ENCODE peak calls at places on chromosome 9, in five cellular contexts. R is neural progenitor cell, D is DND-41, H is astrocyte, J is fibroblast of lung. I is an unnamed sample. For H3K36me3 and H3K4me1, the result is how much of the 10 kb centered on the place peaks cover.

GRCh38 chr9:129139233-129139992 is 28.2 kb downstream of the PTPA start:
- DNase-seq in R (peak), D (peak), H (peak), J (peak), I (peak)

GRCh38 chr9:81915801-81916505 is 12.3 kb upstream of the SPATA31D4 start:
- DNase-seq in R (no peak), D (no peak), H (peak), J (peak), I (peak)

GRCh38 chr9:135604437-135605237 is 34.7 kb downstream of the GLT6D1 start:
- DNase-seq in R (no peak), D (no peak), H (no peak), J (no peak), I (no peak)

GRCh38 chr9:100442072-100442471 is 15.1 kb downstream of the MSANTD3 start:
- DNase-seq in R (no peak), D (no peak), H (no peak), J (no peak), I (no peak)

GRCh38 chr9:14616188-14616982 is 76.8 kb downstream of the ZDHHC21 start:
- DNase-seq in R (peak), D (no peak), H (peak), J (peak), I (no peak)

GRCh38 chr9:104860280-104860679 is 67.7 kb downstream of the ABCA1 start:
- DNase-seq in R (no peak), D (no peak), H (no peak), J (no peak), I (no peak)

GRCh38 chr9:109313351-109313750 is 7.5 kb downstream of the EPB41L4B start:
- DNase-seq in R (no peak), D (no peak), H (no peak), J (no peak), I (no peak)

GRCh38 chr9:70924905-70925547 is 196.4 kb downstream of the TRPM3 start:
- DNase-seq in R (peak), D (peak), H (peak), J (peak), I (no peak)

GRCh38 chr9:136658849-136659535 is 3.7 kb upstream of the EGFL7 start:
- DNase-seq in R (no peak), D (peak), H (no peak), J (no peak), I (no peak)

GRCh38 chr9:71819115-71819739 is 50.9 kb upstream of the CEMIP2 start:
- DNase-seq in R (peak), D (peak), H (no peak), J (peak), I (no peak)

GRCh38 chr9:1759901-1760300 is 255.2 kb upstream of the SMARCA2 start:
- DNase-seq in R (no peak), D (no peak), H (no peak), J (no peak), I (no peak)

GRCh38 chr9:136530472-136531089 is 15.3 kb downstream of the NOTCH1 start:
- DNase-seq in R (no peak), D (no peak), H (no peak), J (no peak), I (no peak)

GRCh38 chr9:108478871-108479332 is 376.9 kb downstream of the ACTL7B start:
- DNase-seq in R (no peak), D (no peak), H (peak), J (peak), I (peak)

GRCh38 chr9:4662989-4663792 is 1.1 kb downstream of the PLPP6 start:
- DNase-seq in R (peak), D (no peak), H (no peak), J (no peak), I (peak)

GRCh38 chr9:79976501-79977444 is 405.0 kb downstream of the TLE4 start:
- DNase-seq in R (peak), D (no peak), H (no peak), J (no peak), I (no peak)

GRCh38 chr9:127742435-127743088 is 7.5 kb upstream of the TOR2A start:
- DNase-seq in R (peak), D (no peak), H (peak), J (peak), I (peak)

GRCh38 chr9:109730228-109730627 is 49.8 kb upstream of the PALM2AKAP2 start:
- DNase-seq in R (no peak), D (no peak), H (no peak), J (no peak), I (peak)

GRCh38 chr9:128420651-128421473 is at the start of gene CERCAM:
- DNase-seq in R (peak), D (peak), H (no peak), J (peak), I (peak)

GRCh38 chr9:91736898-91737601 is 213.0 kb downstream of the ROR2 start:
- DNase-seq in R (no peak), D (no peak), H (no peak), J (no peak), I (no peak)

GRCh38 chr9:14907360-14907685 is 2.9 kb downstream of the FREM1 start:
- DNase-seq in R (peak), D (no peak), H (no peak), J (no peak), I (no peak)

GRCh38 chr9:19799784-19800183 is 10.9 kb upstream of the SLC24A2 start:
- DNase-seq in R (peak), D (no peak), H (no peak), J (no peak), I (no peak)

GRCh38 chr9:90774682-90775081 is 26.9 kb upstream of the SYK start:
- DNase-seq in R (no peak), D (no peak), H (no peak), J (no peak), I (no peak)

GRCh38 chr9:93090091-93090655 is 5.8 kb upstream of the CARD19 start:
- DNase-seq in R (peak), D (no peak), H (no peak), J (no peak), I (no peak)

GRCh38 chr9:84600739-84601138 is 68.8 kb upstream of the NTRK2 start:
- DNase-seq in R (no peak), D (no peak), H (no peak), J (no peak), I (no peak)

GRCh38 chr9:107976767-107977166 is 487.2 kb upstream of the KLF4 start:
- DNase-seq in R (no peak), D (no peak), H (no peak), J (no peak), I (no peak)

GRCh38 chr9:85117831-85118230 is 448.3 kb downstream of the NTRK2 start:
- DNase-seq in R (no peak), D (no peak), H (no peak), J (no peak), I (no peak)

GRCh38 chr9:90961375-90961774 is 159.8 kb downstream of the SYK start:
- DNase-seq in R (no peak), D (no peak), H (peak), J (peak), I (no peak)

GRCh38 chr9:34346873-34347799 is 17.8 kb downstream of the NUDT2 start:
- DNase-seq in R (peak), D (no peak), H (no peak), J (no peak), I (no peak)

GRCh38 chr9:71285191-71285656 is 163.8 kb upstream of the TRPM3 start:
- DNase-seq in R (peak), D (peak), H (peak), J (peak), I (peak)

GRCh38 chr9:88991066-88992030 is at the start of gene S1PR3:
- DNase-seq in R (peak), D (no peak), H (no peak), J (peak), I (no peak)

GRCh38 chr9:135796784-135797462 is 94.9 kb downstream of the KCNT1 start:
- DNase-seq in R (no peak), D (no peak), H (no peak), J (no peak), I (no peak)

GRCh38 chr9:81690251-81690851 is 1.0 kb upstream of the TLE1 start:
- DNase-seq in R (peak), D (no peak), H (peak), J (peak), I (peak)

GRCh38 chr9:726005-726404 is 115.5 kb upstream of the DMRT1 start:
- DNase-seq in R (no peak), D (no peak), H (no peak), J (no peak), I (no peak)
- H3K36me3 ChIP-seq in R (under half), D (under half), H (under half), J (under half), I (under half)

DNA sequence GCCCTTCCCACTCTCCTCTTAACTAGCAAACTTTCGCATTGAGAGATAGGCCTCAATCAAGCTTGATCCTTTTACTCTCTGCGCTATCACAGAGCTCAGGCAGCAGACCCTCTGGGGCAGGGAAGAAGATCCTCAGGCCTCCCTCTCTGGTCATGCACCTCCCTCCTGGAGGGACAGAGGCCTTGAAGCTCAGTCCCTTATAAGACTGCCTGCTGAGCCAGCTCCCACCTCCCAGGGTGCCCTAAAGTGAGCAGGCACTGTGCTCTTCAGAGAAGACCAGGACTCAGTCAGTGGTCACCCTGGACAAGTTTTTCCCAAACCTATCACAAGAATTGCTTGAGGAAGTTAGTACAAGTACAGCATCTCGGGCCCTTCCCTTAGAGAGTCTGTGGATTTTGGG is 29.9 kb downstream of the B4GALT1 start:
- DNase-seq in R (no peak), D (no peak), H (no peak), J (no peak), I (no peak)
- H3K4me1 ChIP-seq in R (under half), D (under half), H (under half), J (under half), I (under half)

DNA sequence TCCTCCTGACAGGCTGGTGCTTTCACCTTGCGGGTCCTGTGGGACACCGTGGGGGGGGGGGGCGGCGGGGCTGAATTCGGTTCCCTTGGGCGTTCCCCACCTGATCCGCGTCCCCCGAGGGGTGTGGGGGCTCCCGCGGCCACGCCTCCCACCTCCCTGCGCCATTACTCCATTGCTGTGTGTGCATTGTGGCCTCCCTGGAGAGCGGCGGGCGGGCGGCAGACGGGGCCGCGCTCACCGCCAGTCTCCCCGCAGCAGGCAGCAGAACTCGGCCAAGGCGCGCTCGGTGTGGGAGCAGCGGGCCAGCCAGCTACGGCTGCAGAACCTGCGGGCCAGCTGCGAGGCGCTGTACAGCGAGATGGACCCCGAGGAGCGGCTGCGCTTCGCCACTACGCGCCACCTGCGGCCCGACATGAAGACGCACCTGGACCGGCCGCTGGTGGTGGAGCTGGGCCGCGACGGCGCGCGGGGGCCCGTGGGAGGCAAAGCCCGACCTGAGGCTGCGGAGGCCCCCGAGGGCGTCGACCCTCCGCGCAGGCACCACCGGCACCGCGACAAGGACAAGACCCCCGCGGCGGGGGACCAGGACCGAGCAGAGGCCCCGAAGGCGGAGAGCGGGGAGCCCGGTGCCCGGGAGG is 145.3 kb downstream of the CACNA1B start:
- DNase-seq in R (peak), D (no peak), H (no peak), J (no peak), I (no peak)
- TF ChIP-seq EZH2 in R (peak), D (no peak), H (peak), J (no peak), I (no peak)

DNA sequence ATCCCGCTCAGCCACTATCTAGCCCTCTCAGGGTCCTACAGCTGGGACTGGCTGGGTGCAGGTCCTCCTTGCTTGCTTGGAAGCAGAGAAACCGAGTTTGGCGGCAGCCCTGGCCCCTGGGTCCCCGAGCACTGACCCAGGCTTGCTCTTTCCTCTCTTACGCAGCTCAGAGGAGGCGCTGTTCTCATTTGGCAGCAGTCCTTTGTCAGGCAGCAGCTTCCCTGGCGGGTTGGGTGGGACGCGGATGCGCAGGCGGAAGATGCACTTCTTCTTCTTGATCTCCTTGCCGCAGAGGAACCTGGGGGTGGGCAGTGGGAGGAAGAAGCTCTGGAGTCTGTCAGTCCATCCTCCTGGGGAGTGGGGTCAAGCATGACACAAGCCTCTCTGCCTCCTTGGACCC is 14.5 kb downstream of the PHF19 start:
- DNase-seq in R (no peak), D (no peak), H (no peak), J (no peak), I (no peak)
- H3K36me3 ChIP-seq in R (under half), D (half or more), H (under half), J (under half), I (under half)

GRCh38 chr9:18061856-18062255 is 412.1 kb upstream of the ADAMTSL1 start:
- DNase-seq in R (no peak), D (no peak), H (no peak), J (no peak), I (no peak)

GRCh38 chr9:18071651-18072060 is 402.3 kb upstream of the ADAMTSL1 start:
- DNase-seq in R (no peak), D (no peak), H (peak), J (peak), I (no peak)

GRCh38 chr9:18072967-18073366 is 401.0 kb upstream of the ADAMTSL1 start:
- DNase-seq in R (no peak), D (no peak), H (no peak), J (no peak), I (no peak)

GRCh38 chr9:18067553-18068120 is 406.3 kb upstream of the ADAMTSL1 start:
- DNase-seq in R (peak), D (no peak), H (no peak), J (no peak), I (no peak)
- H3K4me1 ChIP-seq in R (under half), D (under half), H (under half), J (under half), I (under half)

GRCh38 chr9:37034938-37035471 is 937 bp upstream of the PAX5 start:
- DNase-seq in R (peak), D (no peak), H (no peak), J (no peak), I (no peak)
- TF ChIP-seq EZH2 in R (no peak), D (no peak), H (no peak), J (peak), I (no peak)

GRCh38 chr9:98078895-98079294 is 22.4 kb downstream of the NANS start:
- DNase-seq in R (no peak), D (no peak), H (no peak), J (no peak), I (no peak)

GRCh38 chr9:98080346-98080745 is 23.8 kb downstream of the NANS start:
- DNase-seq in R (no peak), D (no peak), H (no peak), J (peak), I (no peak)

GRCh38 chr9:98083059-98083458 is 26.5 kb downstream of the NANS start:
- DNase-seq in R (no peak), D (no peak), H (no peak), J (no peak), I (no peak)

GRCh38 chr9:98081477-98082219 is 25.1 kb downstream of the NANS start:
- DNase-seq in R (no peak), D (no peak), H (no peak), J (peak), I (peak)

DNA sequence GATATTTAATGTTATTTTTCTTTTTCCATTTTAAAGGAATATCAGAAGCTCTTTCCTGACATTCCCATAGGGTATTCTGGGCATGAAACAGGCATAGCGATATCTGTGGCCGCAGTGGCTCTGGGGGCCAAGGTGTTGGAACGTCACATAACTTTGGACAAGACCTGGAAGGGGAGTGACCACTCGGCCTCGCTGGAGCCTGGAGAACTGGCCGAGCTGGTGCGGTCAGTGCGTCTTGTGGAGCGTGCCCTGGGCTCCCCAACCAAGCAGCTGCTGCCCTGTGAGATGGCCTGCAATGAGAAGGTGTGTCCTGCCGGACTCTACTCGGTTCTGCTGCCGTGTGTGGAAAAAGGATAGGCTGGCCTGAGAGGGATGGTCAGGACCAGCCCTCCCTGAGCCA is 24.2 kb downstream of the NANS start:
- DNase-seq in R (no peak), D (no peak), H (no peak), J (no peak), I (no peak)
- H3K36me3 ChIP-seq in R (under half), D (half or more), H (under half), J (under half), I (under half)

DNA sequence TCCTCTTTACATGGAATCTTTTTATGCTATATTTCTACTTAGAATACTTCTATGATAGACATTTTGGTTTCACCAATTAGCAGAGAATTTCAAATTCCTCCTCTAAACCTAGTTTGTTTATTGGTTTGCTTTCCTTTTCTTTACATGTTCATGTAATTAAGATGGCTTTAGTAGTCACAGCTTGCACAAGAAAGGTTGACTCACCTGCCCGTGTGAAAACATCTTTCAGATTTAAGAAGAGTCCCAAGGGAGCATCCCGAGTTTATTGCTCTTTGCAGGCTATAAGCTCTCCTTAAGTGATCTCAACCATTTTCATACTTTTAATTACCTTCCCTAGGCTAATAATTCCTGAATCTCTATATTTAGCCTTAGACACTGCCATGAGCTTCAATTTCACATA is 28.9 kb downstream of the TYRP1 start:
- DNase-seq in R (no peak), D (no peak), H (no peak), J (no peak), I (no peak)
- H3K4me1 ChIP-seq in R (under half), D (under half), H (under half), J (under half), I (under half)

DNA sequence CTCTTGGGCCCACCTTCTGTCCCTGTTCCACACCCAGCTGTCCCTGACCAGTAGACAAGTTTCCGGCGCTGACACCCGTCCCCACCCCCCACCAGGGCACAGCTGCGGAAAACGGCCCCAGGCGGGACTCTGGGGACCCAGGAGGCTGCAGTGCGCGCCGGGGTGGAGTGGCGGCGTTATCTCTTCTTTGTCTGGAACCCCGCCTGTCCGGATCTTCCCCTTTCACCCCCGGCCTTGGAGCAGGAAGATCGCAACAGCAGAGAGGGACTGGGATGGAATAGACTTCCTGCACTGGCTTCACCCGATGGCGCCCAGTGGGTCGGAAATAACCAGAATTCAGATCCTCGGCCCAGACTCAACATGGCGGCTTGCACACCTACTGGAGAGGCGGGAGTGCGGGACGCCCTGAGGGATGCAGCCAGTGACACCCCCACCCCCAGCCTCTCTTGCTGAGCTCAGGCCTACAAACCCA is 4.7 kb downstream of the PAX5 start:
- DNase-seq in R (peak), D (no peak), H (no peak), J (no peak), I (no peak)
- TF ChIP-seq EZH2 in R (no peak), D (no peak), H (no peak), J (no peak), I (no peak)

I was measured in PC-9.